ENCODE peak calls at places on chromosomes 7 and 10, in five cellular contexts. S is IMR-90, H is H9, U is H1, V is neuronal stem cell. Z is an unnamed sample.

GRCh38 chr10:14947268-14947667 is 6.6 kb downstream of the DCLRE1C start:
- DNase-seq in S (no peak), H (no peak), U (no peak), V (no peak), Z (no peak)

GRCh38 chr7:148698397-148699023 is at the start of gene CUL1:
- DNase-seq in S (peak; percentile 52), H (peak; percentile 65), U (peak; percentile 82), V (peak; percentile 74), Z (peak; percentile 76)

GRCh38 chr10:101214446-101215396 is 14.5 kb downstream of the LBX1 start:
- DNase-seq in S (peak; percentile 32), H (peak; percentile 91), U (peak; percentile 95), V (peak; percentile 86), Z (no peak)

GRCh38 chr7:112422842-112423496 is 27.3 kb upstream of the IFRD1 start:
- DNase-seq in S (peak; percentile 81), H (peak; percentile 83), U (peak; percentile 63), V (peak; percentile 20), Z (peak; percentile 70)

GRCh38 chr7:49791089-49791741 is 17.8 kb downstream of the VWC2 start:
- DNase-seq in S (no peak), H (peak; percentile 71), U (no peak), V (peak; percentile 51), Z (no peak)

GRCh38 chr7:192035-192649 is at the start of gene FAM20C:
- DNase-seq in S (peak; percentile 79), H (peak; percentile 55), U (no peak), V (peak; percentile 54), Z (peak; percentile 87)

GRCh38 chr10:72248477-72249151 is 25.1 kb upstream of the DDIT4 start:
- DNase-seq in S (no peak), H (peak; percentile 73), U (peak; percentile 61), V (no peak), Z (peak; percentile 57)

GRCh38 chr7:73308665-73309214 is at the start of gene NSUN5:
- DNase-seq in S (peak; percentile 48), H (peak; percentile 92), U (peak; percentile 86), V (peak; percentile 45), Z (peak; percentile 65)

GRCh38 chr10:132452651-132453469 is 55.9 kb downstream of the PWWP2B start:
- DNase-seq in S (peak; percentile 72), H (peak; percentile 75), U (peak; percentile 98), V (peak; percentile 68), Z (peak; percentile 74)

GRCh38 chr7:37027557-37028341 is 303.5 kb upstream of the AOAH start:
- DNase-seq in S (no peak), H (no peak), U (no peak), V (no peak), Z (no peak)

GRCh38 chr10:49508249-49508648 is 30.7 kb downstream of the ERCC6 start:
- DNase-seq in S (no peak), H (no peak), U (no peak), V (no peak), Z (no peak)

GRCh38 chr7:117014673-117015133 is 61.4 kb downstream of the ST7 start:
- DNase-seq in S (peak; percentile 68), H (no peak), U (no peak), V (no peak), Z (peak; percentile 78)

GRCh38 chr10:3812141-3812540 is 27.1 kb upstream of the KLF6 start:
- DNase-seq in S (no peak), H (no peak), U (no peak), V (no peak), Z (no peak)

GRCh38 chr7:150580615-150580986 is 13.4 kb downstream of the GIMAP4 start:
- DNase-seq in S (no peak), H (no peak), U (no peak), V (no peak), Z (no peak)

GRCh38 chr10:24456319-24456718 is 247.4 kb downstream of the KIAA1217 start:
- DNase-seq in S (peak; percentile 98), H (no peak), U (no peak), V (no peak), Z (peak; percentile 73)

GRCh38 chr7:45088821-45089313 is at the start of gene NACAD:
- DNase-seq in S (peak; percentile 18), H (no peak), U (peak; percentile 81), V (no peak), Z (no peak)

GRCh38 chr10:1185911-1186692 is 129.9 kb downstream of the WDR37 start:
- DNase-seq in S (no peak), H (no peak), U (no peak), V (no peak), Z (no peak)

GRCh38 chr10:3858051-3858845 is 73.2 kb upstream of the KLF6 start:
- DNase-seq in S (no peak), H (no peak), U (no peak), V (no peak), Z (no peak)

GRCh38 chr10:60914676-60915075 is 29.3 kb downstream of the RHOBTB1 start:
- DNase-seq in S (peak; percentile 93), H (no peak), U (no peak), V (no peak), Z (peak; percentile 90)

DNA sequence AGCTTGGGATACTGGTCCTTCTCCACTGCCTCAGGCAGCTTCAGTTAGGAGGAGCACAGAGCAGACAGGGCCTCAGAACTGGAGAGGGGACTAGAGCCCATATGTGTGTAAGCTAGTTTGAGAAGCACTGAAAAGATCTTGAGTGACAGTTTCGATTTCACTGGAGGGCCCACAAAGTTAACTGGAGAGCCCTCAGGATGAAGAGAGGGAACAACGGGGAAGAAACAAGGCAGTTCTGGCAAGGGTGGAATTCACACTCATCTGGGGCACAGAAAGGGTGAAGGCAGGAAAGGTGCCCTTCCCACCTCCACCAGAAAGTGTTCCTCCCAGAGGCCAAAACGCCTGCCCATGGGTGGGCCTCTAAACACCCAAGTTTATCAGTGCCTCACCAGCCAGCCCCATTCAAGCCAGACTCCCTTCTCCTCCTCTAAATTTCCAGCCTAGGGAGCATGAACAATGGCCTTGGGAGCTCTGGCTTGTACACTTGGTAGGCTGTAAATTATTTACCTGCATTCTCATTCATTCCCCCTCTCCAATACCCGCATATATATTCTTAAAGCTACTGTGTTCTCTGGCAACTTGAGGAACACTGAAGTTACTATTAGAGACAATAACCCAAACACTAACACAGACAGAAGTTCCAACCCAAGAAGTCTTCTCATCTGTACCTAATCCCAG is 3.4 kb downstream of the WDR91 start:
- DNase-seq in S (no peak), H (no peak), U (no peak), V (no peak), Z (no peak)
- H3K14ac ChIP-seq in S (no peak overlapping the region), H (no peak overlapping the region), U (no peak overlapping the region), V (no peak overlapping the region), Z (no peak overlapping the region)

GRCh38 chr10:76428541-76429330 is 997.3 kb downstream of the LRMDA start:
- DNase-seq in S (peak; percentile 95), H (no peak), U (no peak), V (no peak), Z (peak; percentile 80)
- H2BK15ac ChIP-seq in S (peak overlapping the region; percentile 92), H (no peak overlapping the region), U (no peak overlapping the region), V (no peak overlapping the region), Z (no peak overlapping the region)

GRCh38 chr7:99615989-99616358 is 772 bp upstream of the ZSCAN25 start:
- DNase-seq in S (no peak), H (no peak), U (no peak), V (no peak), Z (no peak)

GRCh38 chr7:99617187-99617781 is 538 bp downstream of the ZSCAN25 start:
- DNase-seq in S (no peak), H (no peak), U (no peak), V (no peak), Z (no peak)

GRCh38 chr7:99614495-99614894 is 2.3 kb upstream of the ZSCAN25 start:
- DNase-seq in S (no peak), H (no peak), U (no peak), V (no peak), Z (no peak)

GRCh38 chr7:99618726-99619125 is 2.0 kb downstream of the ZSCAN25 start:
- DNase-seq in S (peak; percentile 75), H (no peak), U (no peak), V (no peak), Z (peak; percentile 79)

DNA sequence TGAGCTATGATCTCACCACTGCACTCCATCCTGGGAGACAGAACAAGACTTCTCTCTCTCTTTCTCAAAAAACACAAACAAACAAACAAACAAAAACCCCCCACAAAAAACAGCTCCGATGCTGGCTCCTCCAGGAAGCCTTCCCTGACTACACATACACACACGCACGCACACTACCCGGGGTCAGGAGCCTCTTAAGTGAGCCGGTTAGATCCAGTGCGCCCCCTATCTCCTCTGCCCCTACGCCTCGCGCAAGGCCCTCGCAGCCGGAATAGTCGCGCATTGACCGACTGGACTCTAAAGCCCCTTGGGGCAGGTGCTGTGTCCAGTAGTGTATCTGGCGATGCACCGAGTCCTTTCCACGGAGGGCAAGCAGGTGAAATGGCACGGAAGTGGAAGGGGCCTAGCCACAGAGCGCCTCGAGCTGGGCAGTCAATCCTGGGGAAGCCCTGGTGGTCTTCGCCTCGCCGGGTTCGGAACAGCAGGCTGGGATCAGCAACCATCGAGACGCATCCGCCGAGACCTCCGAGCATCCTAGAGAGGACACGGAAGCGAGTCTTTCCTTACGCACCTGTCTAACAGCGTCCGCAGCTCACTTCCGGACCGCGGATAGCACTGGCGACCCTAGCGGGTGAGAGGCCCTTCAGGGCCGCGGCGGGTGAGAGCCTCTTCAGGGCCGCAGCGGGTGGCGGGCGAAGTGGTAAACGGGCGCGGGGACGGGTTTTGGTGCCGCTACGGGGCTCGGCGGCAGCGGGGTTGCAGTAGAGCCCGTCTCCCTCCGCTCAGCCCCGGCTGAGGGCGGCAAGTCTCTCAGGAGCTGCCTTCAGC is at the start of gene ZSCAN25:
- DNase-seq in S (peak; percentile 92), H (peak; percentile 96), U (peak; percentile 94), V (peak; percentile 96), Z (peak; percentile 93)
- H3K14ac ChIP-seq in S (peak within 1 kb of the TSS; percentile 89), H (peak within 1 kb of the TSS; percentile 90), U (no peak within 1 kb of the TSS), V (peak within 1 kb of the TSS; percentile 10), Z (no peak within 1 kb of the TSS)

GRCh38 chr10:73591935-73592699 is 975 bp upstream of the USP54 start:
- DNase-seq in S (no peak), H (peak; percentile 90), U (no peak), V (peak; percentile 31), Z (peak; percentile 54)
- H2BK15ac ChIP-seq in S (no peak overlapping the region), H (no peak overlapping the region), U (no peak overlapping the region), V (no peak overlapping the region), Z (no peak overlapping the region)

GRCh38 chr10:94093286-94093905 is 99.7 kb downstream of the PLCE1 start:
- DNase-seq in S (peak; percentile 42), H (no peak), U (no peak), V (no peak), Z (no peak)
- H3K14ac ChIP-seq in S (peak overlapping the region; percentile 46), H (no peak overlapping the region), U (no peak overlapping the region), V (no peak overlapping the region), Z (no peak overlapping the region)

GRCh38 chr7:90574820-90575187 is 21.3 kb upstream of the CDK14 start:
- DNase-seq in S (no peak), H (no peak), U (no peak), V (no peak), Z (no peak)
- H2BK15ac ChIP-seq in S (no peak overlapping the region), H (no peak overlapping the region), U (no peak overlapping the region), V (no peak overlapping the region), Z (no peak overlapping the region)

Z was measured in mesenchymal stem cell.